ENCODE peak calls at places on chromosomes 7 and 10, in seven cellular contexts. One of them, this sample, is unnamed.

GRCh38 chr10:70914316-70914864 is 26.0 kb upstream of the PCBD1 start:
- DNase-seq in K562: no peak
- DNase-seq in GM23248: no peak
- DNase-seq in suprapubic skin: no peak
- DNase-seq in ovary: no peak
- DNase-seq in SJCRH30: no peak
- DNase-seq in endothelial cell of umbilical vein: no peak
- DNase-seq in this sample: no peak

GRCh38 chr7:123190109-123190831 is 9.5 kb downstream of the SLC13A1 start:
- DNase-seq in K562: no peak
- DNase-seq in GM23248: no peak
- DNase-seq in suprapubic skin: no peak
- DNase-seq in ovary: no peak
- DNase-seq in SJCRH30: peak
- DNase-seq in endothelial cell of umbilical vein: no peak
- DNase-seq in this sample: no peak

GRCh38 chr7:130912910-130913720 is 179.1 kb upstream of the KLF14 start:
- DNase-seq in K562: peak
- DNase-seq in GM23248: peak
- DNase-seq in suprapubic skin: peak
- DNase-seq in ovary: peak
- DNase-seq in SJCRH30: peak
- DNase-seq in endothelial cell of umbilical vein: peak
- DNase-seq in this sample: peak

GRCh38 chr7:21169667-21170605 is 257.9 kb upstream of the SP4 start:
- DNase-seq in K562: no peak
- DNase-seq in GM23248: no peak
- DNase-seq in suprapubic skin: no peak
- DNase-seq in ovary: no peak
- DNase-seq in SJCRH30: no peak
- DNase-seq in endothelial cell of umbilical vein: no peak
- DNase-seq in this sample: no peak

GRCh38 chr10:116608683-116609594 is 11.8 kb upstream of the PNLIPRP2 start:
- DNase-seq in K562: no peak
- DNase-seq in GM23248: no peak
- DNase-seq in suprapubic skin: no peak
- DNase-seq in ovary: no peak
- DNase-seq in SJCRH30: no peak
- DNase-seq in endothelial cell of umbilical vein: no peak
- DNase-seq in this sample: no peak

GRCh38 chr7:128809363-128809762 is 17.6 kb downstream of the CCDC136 start:
- DNase-seq in K562: no peak
- DNase-seq in GM23248: no peak
- DNase-seq in suprapubic skin: no peak
- DNase-seq in ovary: no peak
- DNase-seq in SJCRH30: peak
- DNase-seq in endothelial cell of umbilical vein: no peak
- DNase-seq in this sample: no peak

GRCh38 chr10:133258066-133258817 is 18.4 kb downstream of the ADAM8 start:
- DNase-seq in K562: no peak
- DNase-seq in GM23248: no peak
- DNase-seq in suprapubic skin: no peak
- DNase-seq in ovary: no peak
- DNase-seq in SJCRH30: no peak
- DNase-seq in endothelial cell of umbilical vein: no peak
- DNase-seq in this sample: no peak

GRCh38 chr10:60089095-60089494 is 182.7 kb upstream of the CCDC6 start:
- DNase-seq in K562: no peak
- DNase-seq in GM23248: peak
- DNase-seq in suprapubic skin: no peak
- DNase-seq in ovary: no peak
- DNase-seq in SJCRH30: no peak
- DNase-seq in endothelial cell of umbilical vein: peak
- DNase-seq in this sample: no peak

GRCh38 chr7:158394936-158395335 is 192.7 kb downstream of the PTPRN2 start:
- DNase-seq in K562: peak
- DNase-seq in GM23248: no peak
- DNase-seq in suprapubic skin: no peak
- DNase-seq in ovary: no peak
- DNase-seq in SJCRH30: peak
- DNase-seq in endothelial cell of umbilical vein: no peak
- DNase-seq in this sample: no peak

GRCh38 chr10:72567421-72567820 is 58.5 kb downstream of the MICU1 start:
- DNase-seq in K562: no peak
- DNase-seq in GM23248: peak
- DNase-seq in suprapubic skin: no peak
- DNase-seq in ovary: no peak
- DNase-seq in SJCRH30: no peak
- DNase-seq in endothelial cell of umbilical vein: no peak
- DNase-seq in this sample: peak

GRCh38 chr7:77571791-77572190 is 34.7 kb downstream of the PTPN12 start:
- DNase-seq in K562: no peak
- DNase-seq in GM23248: no peak
- DNase-seq in suprapubic skin: no peak
- DNase-seq in ovary: no peak
- DNase-seq in SJCRH30: no peak
- DNase-seq in endothelial cell of umbilical vein: no peak
- DNase-seq in this sample: no peak

GRCh38 chr7:129607471-129608120 is 3.9 kb upstream of the NRF1 start:
- DNase-seq in K562: peak
- DNase-seq in GM23248: peak
- DNase-seq in suprapubic skin: no peak
- DNase-seq in ovary: no peak
- DNase-seq in SJCRH30: peak
- DNase-seq in endothelial cell of umbilical vein: peak
- DNase-seq in this sample: no peak

GRCh38 chr7:106382129-106382528 is 97.3 kb upstream of the NAMPT start:
- DNase-seq in K562: no peak
- DNase-seq in GM23248: no peak
- DNase-seq in suprapubic skin: no peak
- DNase-seq in ovary: no peak
- DNase-seq in SJCRH30: no peak
- DNase-seq in endothelial cell of umbilical vein: no peak
- DNase-seq in this sample: no peak

GRCh38 chr10:119281581-119282071 is 74.3 kb downstream of the GRK5 start:
- DNase-seq in K562: no peak
- DNase-seq in GM23248: peak
- DNase-seq in suprapubic skin: no peak
- DNase-seq in ovary: peak
- DNase-seq in SJCRH30: peak
- DNase-seq in endothelial cell of umbilical vein: no peak
- DNase-seq in this sample: no peak

GRCh38 chr7:151404216-151405011 is 5.4 kb downstream of the WDR86 start:
- DNase-seq in K562: peak
- DNase-seq in GM23248: peak
- DNase-seq in suprapubic skin: no peak
- DNase-seq in ovary: peak
- DNase-seq in SJCRH30: no peak
- DNase-seq in endothelial cell of umbilical vein: no peak
- DNase-seq in this sample: no peak

GRCh38 chr7:45726883-45727282 is 146.0 kb downstream of the CCDC201 start:
- DNase-seq in K562: no peak
- DNase-seq in GM23248: no peak
- DNase-seq in suprapubic skin: no peak
- DNase-seq in ovary: no peak
- DNase-seq in SJCRH30: no peak
- DNase-seq in endothelial cell of umbilical vein: no peak
- DNase-seq in this sample: no peak

GRCh38 chr7:157310676-157311185 is 26.1 kb upstream of the DNAJB6 start:
- DNase-seq in K562: no peak
- DNase-seq in GM23248: no peak
- DNase-seq in suprapubic skin: no peak
- DNase-seq in ovary: no peak
- DNase-seq in SJCRH30: no peak
- DNase-seq in endothelial cell of umbilical vein: no peak
- DNase-seq in this sample: no peak
- H3K27ac ChIP-seq in K562: no peak
- H3K27ac ChIP-seq in GM23248: peak
- H3K27ac ChIP-seq in suprapubic skin: peak
- H3K27ac ChIP-seq in ovary: no peak
- H3K27ac ChIP-seq in SJCRH30: peak
- H3K27ac ChIP-seq in endothelial cell of umbilical vein: peak
- H3K27ac ChIP-seq in this sample: peak

DNA sequence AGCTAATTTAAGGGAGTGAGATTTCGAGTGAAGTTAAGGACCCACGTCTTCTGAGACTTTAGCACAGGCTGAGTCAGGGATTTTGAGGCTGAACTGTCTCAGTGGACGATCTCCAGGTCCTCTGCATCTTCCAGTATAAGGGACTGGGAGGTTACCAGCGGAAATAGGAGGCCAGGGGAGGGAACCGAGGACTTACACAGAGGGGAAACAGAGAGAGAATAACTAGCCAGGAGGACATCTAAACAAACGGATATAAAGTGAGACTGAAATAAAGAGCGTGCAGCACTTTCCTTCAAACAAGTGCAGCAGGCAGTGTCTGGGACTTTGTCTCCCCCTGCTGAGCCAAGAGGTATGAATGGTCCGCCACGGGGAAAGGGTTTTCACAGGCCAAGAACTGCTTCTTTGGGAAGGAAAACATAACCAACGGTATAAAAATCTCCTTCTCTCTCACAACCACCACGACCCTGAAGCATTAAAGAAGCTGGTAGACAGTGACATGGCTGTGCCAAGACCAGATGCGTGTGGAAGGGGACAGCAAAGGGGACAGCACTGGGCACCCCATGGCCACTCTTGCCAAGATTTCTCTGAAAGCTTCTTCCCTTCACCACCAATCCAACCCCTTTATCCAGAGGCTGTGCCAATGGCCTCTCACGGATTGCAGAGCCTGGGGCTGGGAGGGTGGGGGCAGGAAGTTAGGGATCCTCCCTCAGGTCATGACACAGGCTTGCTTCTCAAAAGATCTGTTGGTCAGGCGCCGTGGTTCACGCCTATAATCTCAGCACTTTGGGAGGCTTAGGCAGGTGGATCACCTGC is 72.0 kb downstream of the SLC37A3 start:
- DNase-seq in K562: peak
- DNase-seq in GM23248: peak
- DNase-seq in suprapubic skin: no peak
- DNase-seq in ovary: peak
- DNase-seq in SJCRH30: peak
- DNase-seq in endothelial cell of umbilical vein: peak
- DNase-seq in this sample: no peak
- H3K4me3 ChIP-seq in K562: no peak
- H3K4me3 ChIP-seq in GM23248: peak
- H3K4me3 ChIP-seq in suprapubic skin: peak
- H3K4me3 ChIP-seq in ovary: no peak
- H3K4me3 ChIP-seq in SJCRH30: no peak
- H3K4me3 ChIP-seq in endothelial cell of umbilical vein: no peak
- H3K4me3 ChIP-seq in this sample: no peak

GRCh38 chr10:125792342-125793063 is 16.9 kb upstream of the MMP21 start:
- DNase-seq in K562: no peak
- DNase-seq in GM23248: no peak
- DNase-seq in suprapubic skin: no peak
- DNase-seq in ovary: no peak
- DNase-seq in SJCRH30: no peak
- DNase-seq in endothelial cell of umbilical vein: no peak
- DNase-seq in this sample: no peak

GRCh38 chr10:125797999-125798662 is 22.5 kb upstream of the MMP21 start:
- DNase-seq in K562: no peak
- DNase-seq in GM23248: no peak
- DNase-seq in suprapubic skin: no peak
- DNase-seq in ovary: no peak
- DNase-seq in SJCRH30: no peak
- DNase-seq in endothelial cell of umbilical vein: no peak
- DNase-seq in this sample: no peak

GRCh38 chr10:125795111-125795510 is 19.5 kb upstream of the MMP21 start:
- DNase-seq in K562: no peak
- DNase-seq in GM23248: no peak
- DNase-seq in suprapubic skin: no peak
- DNase-seq in ovary: no peak
- DNase-seq in SJCRH30: no peak
- DNase-seq in endothelial cell of umbilical vein: no peak
- DNase-seq in this sample: no peak

GRCh38 chr10:125797424-125797823 is 21.8 kb upstream of the MMP21 start:
- DNase-seq in K562: no peak
- DNase-seq in GM23248: no peak
- DNase-seq in suprapubic skin: no peak
- DNase-seq in ovary: no peak
- DNase-seq in SJCRH30: no peak
- DNase-seq in endothelial cell of umbilical vein: no peak
- DNase-seq in this sample: no peak

DNA sequence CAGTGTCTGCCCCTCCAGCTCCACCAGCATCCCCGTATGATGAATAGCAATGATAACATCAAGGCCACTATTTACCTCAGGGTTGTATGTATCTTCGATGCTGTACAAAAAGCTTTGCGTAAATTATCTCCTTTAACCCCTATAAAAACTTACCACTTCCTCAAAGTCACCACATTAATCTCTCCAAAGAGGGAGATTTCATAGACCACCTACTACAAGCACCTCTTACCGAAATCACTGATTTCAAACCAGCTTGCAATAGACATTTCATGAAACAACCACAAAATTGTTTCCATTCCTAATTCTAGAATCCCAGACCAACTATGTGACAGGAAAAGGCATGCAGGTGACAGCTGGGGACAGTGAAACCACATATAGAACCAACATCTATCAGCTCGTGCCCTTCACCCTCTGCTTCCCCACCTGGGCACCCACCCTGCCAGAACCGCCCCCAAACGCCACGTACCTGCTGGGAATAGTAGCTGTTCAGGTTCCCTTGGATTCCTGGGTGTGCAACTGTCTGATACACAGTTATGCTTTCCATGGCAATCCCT is 20.1 kb upstream of the MMP21 start:
- DNase-seq in K562: no peak
- DNase-seq in GM23248: no peak
- DNase-seq in suprapubic skin: no peak
- DNase-seq in ovary: no peak
- DNase-seq in SJCRH30: no peak
- DNase-seq in endothelial cell of umbilical vein: no peak
- DNase-seq in this sample: no peak
- H3K27ac ChIP-seq in K562: no peak
- H3K27ac ChIP-seq in GM23248: no peak
- H3K27ac ChIP-seq in suprapubic skin: no peak
- H3K27ac ChIP-seq in ovary: no peak
- H3K27ac ChIP-seq in SJCRH30: no peak
- H3K27ac ChIP-seq in endothelial cell of umbilical vein: no peak
- H3K27ac ChIP-seq in this sample: no peak

DNA sequence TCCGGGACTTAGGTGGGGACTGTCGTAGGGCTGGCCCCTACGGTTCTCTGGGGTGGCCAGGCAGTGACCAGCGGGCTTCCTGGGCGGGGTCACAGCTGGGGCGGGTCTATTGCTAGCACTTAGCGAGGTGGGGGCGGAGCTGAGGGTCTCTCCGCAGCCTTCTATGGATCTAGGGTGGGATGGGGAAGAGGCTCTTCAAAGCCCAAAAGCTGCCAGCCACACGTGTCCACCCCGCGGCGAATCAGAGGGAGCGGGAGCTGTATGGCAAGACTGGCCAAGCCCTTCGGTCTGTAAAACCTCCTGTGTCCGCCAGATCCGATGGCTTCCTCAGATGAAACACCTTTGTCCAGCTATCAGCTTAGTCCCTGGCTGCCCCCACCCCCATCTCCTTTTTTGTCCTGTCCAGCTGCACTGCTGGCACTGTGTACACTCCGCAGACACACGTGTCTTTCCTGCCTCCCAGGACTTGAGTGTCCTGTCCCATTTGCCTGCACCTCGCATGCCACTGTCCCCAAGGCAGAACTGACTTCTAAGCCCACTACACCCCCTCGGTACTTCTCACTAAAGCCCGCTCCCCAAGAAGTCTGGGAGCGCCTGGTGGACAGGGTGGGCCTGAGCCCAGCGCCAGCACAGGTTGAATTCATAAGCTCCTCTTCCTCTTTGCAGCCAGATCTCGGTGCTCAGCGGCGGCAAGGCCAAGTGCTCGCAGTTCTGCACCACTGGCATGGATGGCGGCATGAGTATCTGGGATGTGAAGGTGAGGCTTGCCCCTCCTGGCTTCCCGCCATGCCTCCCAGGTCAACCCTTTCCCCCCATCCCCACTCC is 14.8 kb downstream of the PDAP1 start:
- DNase-seq in K562: no peak
- DNase-seq in GM23248: peak
- DNase-seq in suprapubic skin: no peak
- DNase-seq in ovary: peak
- DNase-seq in SJCRH30: peak
- DNase-seq in endothelial cell of umbilical vein: no peak
- DNase-seq in this sample: no peak
- H3K4me3 ChIP-seq in K562: peak
- H3K4me3 ChIP-seq in GM23248: no peak
- H3K4me3 ChIP-seq in suprapubic skin: peak
- H3K4me3 ChIP-seq in ovary: peak
- H3K4me3 ChIP-seq in SJCRH30: peak
- H3K4me3 ChIP-seq in endothelial cell of umbilical vein: no peak
- H3K4me3 ChIP-seq in this sample: peak